ENCODE peak calls at places on chromosomes 6 and 20, in ten cellular contexts. Z is NCI-H524; L is glutamatergic neuron; K is SK-N-DZ; N is activated naive CD8-positive, alpha-beta T cell treated with anti-CD3 and anti-CD28 coated beads for 36 hours; G is non-pigmented ciliary epithelial cell; I is NCI-H1417 treated with DMSO at 0.1 percent for 48 hours; R is breast epithelium; F is activated T-cell treated with anti-CD3 and anti-CD28 coated beads, Interleukin-2, amount 50 U/mL, for 24 hours; V is iris pigment epithelial cell. Q is an unnamed sample.

GRCh38 chr6:40000964-40001515 is 66.8 kb upstream of the MOCS1 start:
- DNase-seq in L (no peak), R (no peak), Z (no peak), G (no peak), F (no peak), N (no peak), V (no peak), K (no peak), I (no peak), Q (no peak)

GRCh38 chr6:27672113-27672799 is 199.4 kb upstream of the ZNF184 start:
- DNase-seq in I (no peak), L (peak), K (peak), V (peak), N (peak), Z (peak), R (no peak), G (peak), F (peak), Q (no peak)

GRCh38 chr6:83884523-83884922 is 25.0 kb downstream of the CYB5R4 start:
- DNase-seq in F (no peak), I (peak), N (no peak), G (no peak), V (peak), Z (peak), L (no peak), K (peak), R (no peak), Q (peak)

GRCh38 chr6:34441526-34441925 is 15.7 kb upstream of the RPS10 start:
- DNase-seq in I (no peak), G (no peak), Z (no peak), L (no peak), R (no peak), V (no peak), N (no peak), K (no peak), F (no peak), Q (no peak)

GRCh38 chr6:170157567-170158218 is 133.2 kb downstream of the DLL1 start:
- DNase-seq in F (no peak), R (no peak), N (no peak), L (no peak), I (no peak), Z (no peak), G (no peak), K (no peak), V (no peak), Q (no peak)

GRCh38 chr6:51817832-51818231 is 269.6 kb downstream of the PKHD1 start:
- DNase-seq in K (peak), G (no peak), Z (no peak), L (no peak), F (no peak), I (no peak), N (no peak), V (no peak), R (no peak), Q (no peak)

GRCh38 chr6:3891889-3892288 is 42.7 kb downstream of the FAM50B start:
- DNase-seq in N (no peak), L (no peak), K (no peak), V (no peak), F (no peak), R (no peak), I (no peak), G (no peak), Z (no peak), Q (no peak)

GRCh38 chr6:168838000-168838399 is 397.0 kb downstream of the SMOC2 start:
- DNase-seq in R (no peak), I (peak), F (no peak), N (no peak), L (no peak), G (no peak), K (peak), V (no peak), Z (peak), Q (peak)

GRCh38 chr6:167094820-167095637 is 27.9 kb upstream of the CCR6 start:
- DNase-seq in R (no peak), Z (no peak), F (no peak), V (no peak), K (no peak), G (no peak), I (no peak), L (no peak), N (peak), Q (peak)

GRCh38 chr6:15443119-15443518 is 197.2 kb downstream of the JARID2 start:
- DNase-seq in K (no peak), R (no peak), Z (no peak), G (peak), I (no peak), L (no peak), N (no peak), V (peak), F (no peak), Q (no peak)

GRCh38 chr6:39087197-39087596 is 27.8 kb downstream of the SAYSD1 start:
- DNase-seq in R (no peak), V (no peak), N (no peak), F (no peak), K (no peak), L (no peak), Z (no peak), I (no peak), G (no peak), Q (no peak)

GRCh38 chr6:53301801-53302537 is 46.8 kb downstream of the ELOVL5 start:
- DNase-seq in I (no peak), V (no peak), N (no peak), L (no peak), K (no peak), R (no peak), G (no peak), F (no peak), Z (no peak), Q (no peak)

GRCh38 chr20:38128691-38129090 is 36.4 kb downstream of the TGM2 start:
- DNase-seq in L (no peak), R (no peak), Z (no peak), N (no peak), I (no peak), G (no peak), F (no peak), K (no peak), V (no peak), Q (no peak)

GRCh38 chr6:76684881-76685280 is 612.4 kb upstream of the IMPG1 start:
- DNase-seq in G (no peak), F (no peak), N (no peak), I (no peak), K (peak), Z (no peak), V (peak), L (no peak), R (no peak), Q (no peak)

GRCh38 chr6:145688493-145688905 is 46.8 kb downstream of the EPM2A start:
- DNase-seq in L (no peak), K (no peak), R (no peak), I (no peak), N (no peak), F (no peak), V (peak), Z (no peak), G (peak), Q (no peak)

GRCh38 chr6:37103169-37104039 is 66.5 kb upstream of the PIM1 start:
- DNase-seq in G (no peak), F (no peak), R (peak), I (peak), K (peak), L (peak), V (peak), N (peak), Z (peak), Q (peak)

GRCh38 chr6:95819939-95820338 is 195.8 kb upstream of the FUT9 start:
- DNase-seq in N (no peak), L (no peak), G (no peak), I (no peak), K (peak), V (no peak), R (no peak), Z (no peak), F (no peak), Q (no peak)

GRCh38 chr20:20505554-20505953 is 137.7 kb downstream of the INSM1 start:
- DNase-seq in L (no peak), N (no peak), V (no peak), Z (no peak), K (no peak), I (no peak), G (no peak), F (no peak), R (no peak), Q (no peak)

GRCh38 chr6:168150551-168151444 is 71.8 kb upstream of the FRMD1 start:
- DNase-seq in R (peak), L (peak), K (no peak), N (no peak), I (no peak), V (no peak), G (no peak), F (no peak), Z (peak), Q (no peak)

GRCh38 chr6:127266892-127267741 is 453 bp downstream of the RNF146 start:
- DNase-seq in R (peak), I (no peak), F (peak), N (peak), Z (peak), V (peak), K (peak), G (no peak), L (peak), Q (peak)

GRCh38 chr6:4134841-4135664 is at the start of gene ECI2:
- DNase-seq in G (no peak), F (no peak), I (peak), L (peak), N (peak), Z (peak), K (peak), V (peak), R (peak), Q (no peak)

Q was measured in NCI-H2107.